ENCODE peak calls at places on chromosomes 3 and 15, in eight cellular contexts. Q is lower lobe of right lung; E is CD4-positive, CD25-positive, alpha-beta regulatory T cell; H is pancreas; O is testis; A is GM12878; Y is PC-9; Z is colonic mucosa. B is an unnamed sample. For H3K4me1, the result is how much of the 10 kb centered on the place peaks cover.

GRCh38 chr3:62601238-62601856 is 228.0 kb upstream of the FEZF2 start:
- DNase-seq in H (no peak), O (no peak), Y (no peak), E (no peak), Q (no peak), Z (no peak), A (no peak), B (no peak)

GRCh38 chr3:72533584-72534473 is 314.4 kb downstream of the SHQ1 start:
- DNase-seq in A (no peak), O (no peak), H (no peak), E (no peak), Z (no peak), Y (no peak), Q (no peak), B (no peak)

GRCh38 chr3:194740859-194741486 is 55.3 kb downstream of the FAM43A start:
- DNase-seq in Q (peak), A (no peak), E (no peak), Y (peak), O (no peak), Z (no peak), H (no peak), B (no peak)

GRCh38 chr3:186003610-186004009 is 65.8 kb upstream of the TRA2B start:
- DNase-seq in A (peak), Y (no peak), O (no peak), H (no peak), Z (no peak), Q (no peak), E (no peak), B (no peak)

GRCh38 chr3:65979152-65979551 is 59.6 kb downstream of the MAGI1 start:
- DNase-seq in Z (no peak), H (no peak), O (no peak), E (no peak), A (no peak), Q (no peak), Y (no peak), B (no peak)

GRCh38 chr15:91953432-91953831 is 99.9 kb downstream of the SLCO3A1 start:
- DNase-seq in E (no peak), Q (no peak), A (no peak), H (no peak), Z (peak), Y (no peak), O (no peak), B (no peak)

GRCh38 chr15:70763120-70763949 is at the start of gene UACA:
- DNase-seq in Z (peak), Y (peak), E (peak), O (peak), Q (peak), H (peak), A (peak), B (peak)

GRCh38 chr15:80760971-80761370 is 18.2 kb upstream of the CEMIP start:
- DNase-seq in O (no peak), H (no peak), Y (no peak), Z (no peak), Q (no peak), A (no peak), E (no peak), B (no peak)

GRCh38 chr15:47439146-47439869 is 278.0 kb upstream of the SEMA6D start:
- DNase-seq in Y (no peak), Q (no peak), H (no peak), A (no peak), Z (no peak), O (no peak), E (no peak), B (no peak)

GRCh38 chr3:52834871-52835501 is at the start of gene MUSTN1:
- DNase-seq in H (no peak), A (no peak), Z (no peak), O (peak), Y (no peak), Q (no peak), E (no peak), B (no peak)

GRCh38 chr3:141940204-141940776 is 63.8 kb downstream of the ATP1B3 start:
- DNase-seq in E (no peak), A (no peak), O (no peak), H (no peak), Q (no peak), Z (peak), Y (peak), B (no peak)

GRCh38 chr15:85582719-85583089 is 202.3 kb downstream of the AKAP13 start:
- DNase-seq in Y (no peak), Z (peak), O (peak), E (peak), H (no peak), Q (no peak), A (peak), B (no peak)

GRCh38 chr3:37032961-37033360 is 39.6 kb downstream of the MLH1 start:
- DNase-seq in Y (no peak), E (no peak), O (peak), A (no peak), H (no peak), Q (no peak), Z (no peak), B (no peak)

GRCh38 chr3:146384786-146385185 is 84.6 kb downstream of the PLSCR2 start:
- DNase-seq in O (no peak), Y (no peak), Z (no peak), E (no peak), A (no peak), H (no peak), Q (no peak), B (no peak)

GRCh38 chr3:21055015-21055414 is 696.0 kb downstream of the ZNF385D start:
- DNase-seq in E (no peak), Y (no peak), O (no peak), Q (no peak), H (no peak), A (no peak), Z (no peak), B (no peak)

GRCh38 chr15:63805993-63806980 is 27.5 kb downstream of the HERC1 start:
- DNase-seq in O (peak), E (no peak), A (no peak), Q (no peak), Y (no peak), Z (no peak), H (no peak), B (no peak)

GRCh38 chr3:156431334-156432121 is 123.4 kb downstream of the SSR3 start:
- DNase-seq in O (no peak), E (no peak), H (no peak), A (no peak), Y (no peak), Z (no peak), Q (no peak), B (no peak)

GRCh38 chr3:158742861-158743260 is 10.6 kb upstream of the RARRES1 start:
- DNase-seq in O (no peak), Z (no peak), H (no peak), Q (no peak), E (no peak), Y (no peak), A (no peak), B (no peak)

GRCh38 chr15:78859971-78860733 is 12.5 kb upstream of the MORF4L1 start:
- DNase-seq in H (peak), O (peak), Q (peak), Y (peak), E (peak), Z (peak), A (peak), B (no peak)

GRCh38 chr15:62068071-62068786 is 1.5 kb downstream of the C2CD4A start:
- DNase-seq in E (no peak), Y (peak), O (peak), Z (peak), H (peak), A (no peak), Q (peak), B (no peak)

GRCh38 chr15:69668963-69669362 is 216.3 kb downstream of the RPLP1 start:
- DNase-seq in Z (no peak), O (no peak), A (peak), E (no peak), Y (no peak), Q (no peak), H (no peak), B (no peak)

GRCh38 chr3:146058241-146058640 is 102.7 kb downstream of the PLOD2 start:
- DNase-seq in H (no peak), Z (no peak), E (no peak), Q (no peak), A (no peak), O (no peak), Y (no peak), B (no peak)

GRCh38 chr15:97875513-97876285 is 84.8 kb upstream of the ARRDC4 start:
- DNase-seq in E (no peak), Y (no peak), Z (peak), Q (peak), H (peak), O (peak), A (no peak), B (no peak)

GRCh38 chr15:49495993-49496747 is 73.1 kb downstream of the FGF7 start:
- DNase-seq in H (no peak), E (no peak), Q (no peak), O (no peak), Y (no peak), Z (no peak), A (no peak), B (no peak)

GRCh38 chr3:180646187-180646790 is 33.0 kb downstream of the CCDC39 start:
- DNase-seq in H (no peak), Z (no peak), E (no peak), Y (no peak), A (no peak), Q (no peak), O (no peak), B (no peak)

GRCh38 chr3:41131224-41131623 is 68.1 kb upstream of the CTNNB1 start:
- DNase-seq in H (no peak), E (no peak), Q (no peak), Y (peak), O (no peak), Z (no peak), A (no peak), B (no peak)

GRCh38 chr15:46714959-46715358 is 1002.3 kb upstream of the SEMA6D start:
- DNase-seq in Z (no peak), E (no peak), O (no peak), H (no peak), Y (no peak), Q (no peak), A (no peak), B (no peak)

GRCh38 chr3:146280859-146281258 is 30.0 kb upstream of the PLSCR4 start:
- DNase-seq in O (no peak), A (no peak), E (no peak), H (no peak), Y (no peak), Z (no peak), Q (no peak), B (no peak)

GRCh38 chr3:56725175-56725574 is 42.1 kb upstream of the TASOR start:
- DNase-seq in E (peak), Q (no peak), A (peak), Z (no peak), H (no peak), Y (no peak), O (no peak), B (no peak)

GRCh38 chr3:48596676-48597407 is 1.7 kb upstream of the COL7A1 start:
- DNase-seq in Z (no peak), H (no peak), E (no peak), O (no peak), Q (no peak), A (no peak), Y (no peak), B (no peak)

GRCh38 chr3:48599509-48600285 is 4.6 kb upstream of the COL7A1 start:
- DNase-seq in A (no peak), E (no peak), O (no peak), H (no peak), Q (no peak), Z (no peak), Y (no peak), B (no peak)

GRCh38 chr3:48597408-48597800 is 2.3 kb upstream of the COL7A1 start:
- DNase-seq in H (no peak), Q (no peak), E (no peak), A (no peak), Z (no peak), O (no peak), Y (no peak), B (no peak)

GRCh38 chr3:48599077-48599501 is 4.0 kb upstream of the COL7A1 start:
- DNase-seq in A (no peak), Q (no peak), H (no peak), Y (peak), O (peak), Z (no peak), E (no peak), B (no peak)

DNA sequence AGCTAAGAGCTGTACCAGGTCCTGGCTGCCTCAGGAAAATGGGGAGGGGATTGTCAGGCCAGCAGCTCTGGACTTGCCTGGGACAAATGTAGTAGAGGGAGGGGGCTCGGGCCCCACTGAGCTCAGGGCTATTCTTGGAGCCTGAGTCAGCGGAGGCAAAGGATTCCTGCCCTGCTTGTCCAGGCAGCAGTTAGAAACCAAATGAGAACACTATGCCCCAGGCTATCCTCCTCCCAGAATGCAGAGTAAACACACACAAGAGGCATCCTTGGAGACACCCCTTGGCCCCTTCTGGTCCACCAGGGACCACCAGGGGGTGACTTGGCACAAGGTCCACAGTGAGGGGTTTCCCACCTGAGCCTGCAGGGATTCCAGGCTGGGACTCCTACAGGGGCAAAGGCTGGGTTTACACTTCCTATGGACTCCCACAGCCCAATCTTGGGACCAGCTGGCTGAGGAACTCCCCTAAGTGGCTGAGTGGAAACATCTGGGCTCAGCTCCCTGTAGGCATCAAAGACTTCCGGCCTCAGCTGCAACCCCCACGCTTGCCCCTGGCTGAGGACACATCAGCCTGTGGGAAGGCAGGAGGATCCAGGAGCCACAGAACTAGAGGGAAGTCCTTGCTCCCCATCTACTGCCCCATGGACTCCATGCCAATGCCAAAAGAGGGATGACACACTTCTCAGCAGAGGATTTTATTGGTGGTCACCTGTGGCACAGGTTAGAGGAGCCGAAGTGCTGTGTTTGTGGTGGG is 3.4 kb upstream of the COL7A1 start:
- DNase-seq in H (no peak), E (no peak), O (peak), Y (peak), A (no peak), Z (no peak), Q (no peak), B (no peak)
- H3K4me1 ChIP-seq in H (under half), E (under half), O (under half), Y (half or more), A (under half), Z (under half), Q (under half), B (under half)

GRCh38 chr3:45646051-45646585 is 43.1 kb upstream of the SACM1L start:
- DNase-seq in Y (no peak), E (no peak), O (peak), Q (peak), A (no peak), Z (no peak), H (no peak), B (no peak)

GRCh38 chr3:45647148-45647619 is 42.0 kb upstream of the SACM1L start:
- DNase-seq in E (no peak), Q (no peak), Z (peak), A (no peak), O (no peak), H (no peak), Y (no peak), B (no peak)

GRCh38 chr3:45642731-45643152 is 46.5 kb upstream of the SACM1L start:
- DNase-seq in Z (no peak), H (no peak), Y (peak), O (no peak), A (no peak), E (no peak), Q (peak), B (no peak)

GRCh38 chr3:45644467-45645201 is 44.6 kb upstream of the SACM1L start:
- DNase-seq in Z (no peak), E (no peak), Y (no peak), A (no peak), H (no peak), Q (no peak), O (no peak), B (no peak)

DNA sequence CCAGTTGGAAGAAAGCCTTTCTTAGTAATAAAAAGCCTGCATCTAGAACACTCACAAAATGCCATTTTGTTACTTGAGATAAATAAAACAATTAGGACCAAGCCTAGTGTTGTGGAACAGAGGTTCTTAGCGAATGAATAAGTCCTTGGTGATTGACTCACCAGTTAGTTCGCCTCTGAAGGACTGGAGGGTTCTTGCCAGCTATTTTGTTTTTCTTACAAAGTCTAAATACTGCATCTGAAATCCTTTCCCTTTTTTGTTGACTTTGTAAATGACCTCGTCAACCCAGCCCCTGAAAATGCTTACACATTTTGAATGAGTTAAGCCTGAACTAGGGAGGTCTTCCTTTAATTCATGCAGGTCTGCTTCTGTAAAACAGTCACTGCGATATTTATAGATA is 45.1 kb upstream of the SACM1L start:
- DNase-seq in Q (no peak), A (no peak), H (no peak), O (no peak), Y (no peak), Z (no peak), E (no peak), B (no peak)
- H3K4me1 ChIP-seq in Q (half or more), A (under half), H (under half), O (under half), Y (half or more), Z (under half), E (under half), B (half or more)

GRCh38 chr3:172173316-172174271 is 134.2 kb downstream of the FNDC3B start:
- DNase-seq in H (no peak), A (no peak), Y (no peak), Z (no peak), O (no peak), Q (no peak), E (no peak), B (no peak)
- H3K4me1 ChIP-seq in H (under half), A (under half), Y (half or more), Z (under half), O (under half), Q (half or more), E (under half), B (half or more)

GRCh38 chr3:47669026-47669749 is 90.5 kb upstream of the CSPG5 start:
- DNase-seq in A (no peak), E (no peak), Q (no peak), Z (no peak), H (no peak), Y (no peak), O (no peak), B (no peak)

GRCh38 chr3:47663630-47664240 is 85.1 kb upstream of the CSPG5 start:
- DNase-seq in E (no peak), Y (no peak), Q (no peak), O (no peak), H (no peak), Z (no peak), A (no peak), B (no peak)

GRCh38 chr3:47664519-47664918 is 85.9 kb upstream of the CSPG5 start:
- DNase-seq in O (no peak), H (no peak), Z (no peak), A (no peak), E (no peak), Q (no peak), Y (no peak), B (no peak)

GRCh38 chr3:47661121-47661752 is 82.6 kb upstream of the CSPG5 start:
- DNase-seq in Z (no peak), Y (no peak), O (no peak), A (no peak), H (peak), E (no peak), Q (no peak), B (no peak)

GRCh38 chr3:47666118-47666517 is 87.5 kb upstream of the CSPG5 start:
- DNase-seq in A (no peak), Y (no peak), Q (no peak), O (no peak), E (no peak), H (no peak), Z (no peak), B (no peak)
- H3K4me1 ChIP-seq in A (under half), Y (under half), Q (under half), O (under half), E (under half), H (under half), Z (under half), B (under half)

GRCh38 chr3:49461443-49462171 is 8.5 kb upstream of the DAG1 start:
- DNase-seq in Q (no peak), O (peak), Z (no peak), Y (peak), H (no peak), A (no peak), E (no peak), B (no peak)
- H3K4me1 ChIP-seq in Q (under half), O (half or more), Z (under half), Y (half or more), H (half or more), A (under half), E (under half), B (under half)

GRCh38 chr3:50139718-50140423 is 15.3 kb upstream of the SEMA3F start:
- DNase-seq in A (no peak), H (no peak), Y (no peak), O (no peak), Z (no peak), Q (no peak), E (no peak), B (no peak)
- H3K4me1 ChIP-seq in A (under half), H (under half), Y (under half), O (under half), Z (under half), Q (under half), E (under half), B (under half)

GRCh38 chr3:14804835-14805780 is 13.7 kb upstream of the FGD5 start:
- DNase-seq in Q (no peak), H (no peak), Z (no peak), Y (no peak), A (no peak), E (no peak), O (no peak), B (no peak)
- H3K4me1 ChIP-seq in Q (under half), H (under half), Z (under half), Y (under half), A (under half), E (under half), O (under half), B (under half)

GRCh38 chr3:42179110-42179725 is 86.8 kb downstream of the CCK start:
- DNase-seq in Z (peak), E (no peak), Q (no peak), H (no peak), A (no peak), O (no peak), Y (peak), B (no peak)

GRCh38 chr3:42176635-42177034 is 85.5 kb downstream of the TRAK1 start:
- DNase-seq in Q (no peak), H (no peak), A (no peak), O (no peak), Y (no peak), E (no peak), Z (no peak), B (no peak)

GRCh38 chr3:42175841-42176240 is 84.7 kb downstream of the TRAK1 start:
- DNase-seq in H (no peak), E (no peak), Q (no peak), O (no peak), A (no peak), Y (no peak), Z (no peak), B (no peak)

GRCh38 chr3:42177801-42178150 is 86.6 kb downstream of the TRAK1 start:
- DNase-seq in O (no peak), Q (no peak), H (no peak), Y (no peak), Z (no peak), A (no peak), E (no peak), B (no peak)

DNA sequence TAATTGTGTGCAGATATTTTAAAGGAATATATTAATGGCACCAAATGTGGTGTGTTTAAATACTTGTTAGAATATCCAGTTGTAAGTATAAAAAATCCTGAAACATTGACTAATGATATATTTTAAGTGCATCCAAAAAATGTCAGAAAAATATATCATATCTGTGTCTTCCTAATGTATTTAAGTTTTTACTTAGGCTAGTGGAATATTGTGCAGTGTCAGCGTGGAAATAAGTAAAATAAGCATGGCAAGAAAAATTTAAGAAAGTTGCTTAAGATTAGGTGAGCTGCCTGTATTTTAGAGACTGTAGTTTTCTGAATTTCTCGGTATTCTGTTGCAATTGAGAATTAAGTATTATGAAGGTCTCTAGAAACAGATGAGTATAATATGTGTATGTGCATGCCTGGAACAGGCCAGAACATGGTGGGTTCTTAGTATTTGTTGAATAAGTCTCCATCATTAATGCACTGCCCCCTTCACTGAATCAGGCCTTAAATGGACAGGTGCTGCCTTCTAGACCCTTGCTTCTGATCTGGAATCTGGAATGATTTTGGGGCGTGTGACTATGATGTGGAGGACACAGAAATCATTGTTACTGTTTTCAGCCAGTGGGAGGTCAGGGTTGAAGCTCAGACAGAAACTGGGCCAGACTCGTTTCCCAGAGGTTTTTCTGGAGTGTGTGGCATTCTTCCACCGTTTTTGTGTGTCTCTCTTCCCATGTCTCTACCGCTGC is 86.1 kb downstream of the TRAK1 start:
- DNase-seq in O (peak), Z (no peak), A (no peak), Y (no peak), E (no peak), H (no peak), Q (no peak), B (no peak)
- H3K4me1 ChIP-seq in O (under half), Z (under half), A (under half), Y (under half), E (under half), H (under half), Q (under half), B (under half)